ENCODE peak calls at places on chromosome 12, in six cellular contexts. C is GM20000, H is H4, P is fibroblast of mammary gland, B is NCI-H460, U is left cardiac atrium. Q is an unnamed sample.

GRCh38 chr12:118821386-118821928 is 159.9 kb upstream of the SRRM4 start:
- DNase-seq in H (no peak), U (no peak), B (no peak), P (no peak), C (no peak), Q (no peak)

GRCh38 chr12:4984344-4984743 is 59.3 kb upstream of the KCNA5 start:
- DNase-seq in B (no peak), C (no peak), H (no peak), U (no peak), P (no peak), Q (no peak)

GRCh38 chr12:93925585-93925984 is 222.8 kb upstream of the PLXNC1 start:
- DNase-seq in U (no peak), H (no peak), P (no peak), C (no peak), B (no peak), Q (no peak)

GRCh38 chr12:132774646-132775275 is 13.1 kb upstream of the ANKLE2 start:
- DNase-seq in C (no peak), B (no peak), U (no peak), P (no peak), H (no peak), Q (no peak)

GRCh38 chr12:13571035-13571434 is 374.5 kb downstream of the EMP1 start:
- DNase-seq in H (no peak), C (no peak), P (no peak), U (no peak), B (no peak), Q (no peak)

GRCh38 chr12:80607361-80608135 is 99.9 kb upstream of the MYF6 start:
- DNase-seq in B (no peak), H (no peak), U (no peak), P (no peak), C (no peak), Q (no peak)

GRCh38 chr12:131511391-131511802 is 199.5 kb upstream of the SFSWAP start:
- DNase-seq in U (no peak), C (peak), H (no peak), P (peak), B (peak), Q (peak)

GRCh38 chr12:87853448-87854003 is 175.7 kb downstream of the C12orf50 start:
- DNase-seq in C (no peak), H (no peak), B (no peak), P (no peak), U (no peak), Q (no peak)

GRCh38 chr12:92445253-92446081 is 257.3 kb upstream of the PLEKHG7 start:
- DNase-seq in P (peak), H (no peak), U (peak), C (peak), B (no peak), Q (no peak)

GRCh38 chr12:3712209-3712992 is 40.5 kb downstream of the CRACR2A start:
- DNase-seq in U (no peak), P (peak), C (no peak), B (no peak), H (no peak), Q (no peak)

GRCh38 chr12:87054225-87054624 is 798.0 kb upstream of the MGAT4C start:
- DNase-seq in P (no peak), H (no peak), C (no peak), B (no peak), U (no peak), Q (peak)

GRCh38 chr12:40055227-40055579 is 50.7 kb downstream of the SLC2A13 start:
- DNase-seq in P (peak), C (no peak), B (peak), H (no peak), U (no peak), Q (peak)

GRCh38 chr12:101174576-101174975 is 35.5 kb downstream of the SLC5A8 start:
- DNase-seq in C (no peak), U (no peak), H (no peak), B (no peak), P (no peak), Q (no peak)

GRCh38 chr12:124632510-124632909 is 65.1 kb upstream of the NCOR2 start:
- DNase-seq in P (no peak), U (no peak), C (no peak), H (no peak), B (no peak), Q (peak)

GRCh38 chr12:53817021-53817389 is 65.2 kb upstream of the CISTR start:
- DNase-seq in P (no peak), B (no peak), U (no peak), C (no peak), H (no peak), Q (no peak)

GRCh38 chr12:122421263-122421814 is 1.1 kb downstream of the CLIP1 start:
- DNase-seq in U (peak), H (no peak), B (peak), C (peak), P (peak), Q (peak)

GRCh38 chr12:52207106-52207505 is 15.3 kb upstream of the KRT80 start:
- DNase-seq in U (peak), P (no peak), H (no peak), B (no peak), C (no peak), Q (no peak)

GRCh38 chr12:77438639-77439038 is 373.3 kb upstream of the E2F7 start:
- DNase-seq in U (no peak), P (no peak), H (no peak), C (no peak), B (no peak), Q (no peak)

GRCh38 chr12:108394196-108394595 is 55.1 kb upstream of the CMKLR1 start:
- DNase-seq in H (no peak), C (no peak), U (no peak), B (no peak), P (peak), Q (no peak)

GRCh38 chr12:108720757-108721514 is 10.4 kb downstream of the CORO1C start:
- DNase-seq in C (no peak), P (peak), H (no peak), U (no peak), B (peak), Q (peak)

GRCh38 chr12:5789469-5789968 is 155.5 kb downstream of the ANO2 start:
- DNase-seq in B (no peak), U (no peak), C (no peak), P (no peak), H (peak), Q (no peak)

GRCh38 chr12:102300824-102301461 is 103.3 kb upstream of the PMCH start:
- DNase-seq in B (peak), U (no peak), H (peak), C (peak), P (peak), Q (peak)

GRCh38 chr12:106248177-106248848 is 493 bp upstream of the CKAP4 start:
- DNase-seq in B (no peak), P (peak), H (peak), C (peak), U (peak), Q (peak)